ENCODE peak calls at places on chromosome 12, in nine cellular contexts. V is MM.1S, P is GM23248, J is IMR-90, F is Karpas-422, C is A549, N is GM12878, D is hepatocyte, W is OCI-LY7. Y is an unnamed sample.

GRCh38 chr12:42446761-42447160 is 120.8 kb downstream of the PPHLN1 start:
- DNase-seq in N (no peak), D (no peak), J (no peak), F (peak), C (no peak), P (no peak), W (no peak), V (no peak), Y (peak)

GRCh38 chr12:116718578-116719454 is 19.1 kb downstream of the SPRING1 start:
- DNase-seq in W (no peak), P (peak), J (peak), C (no peak), V (no peak), N (no peak), D (no peak), F (no peak), Y (peak)

GRCh38 chr12:122051231-122051876 is 27.2 kb upstream of the MLXIP start:
- DNase-seq in N (no peak), V (no peak), D (no peak), P (no peak), J (peak), C (no peak), W (no peak), F (no peak), Y (no peak)

GRCh38 chr12:76199808-76200207 is 115.3 kb upstream of the NAP1L1 start:
- DNase-seq in F (no peak), D (peak), C (no peak), P (peak), W (no peak), J (peak), N (no peak), V (no peak), Y (peak)

GRCh38 chr12:71840226-71840847 is 778 bp downstream of the TBC1D15 start:
- DNase-seq in D (peak), V (no peak), F (no peak), P (peak), C (peak), W (no peak), J (peak), N (no peak), Y (peak)

GRCh38 chr12:570237-570925 is 92.9 kb downstream of the NINJ2 start:
- DNase-seq in D (peak), F (no peak), V (no peak), N (no peak), W (no peak), J (peak), C (peak), P (peak), Y (peak)

GRCh38 chr12:118290130-118290529 is 82.6 kb downstream of the TAOK3 start:
- DNase-seq in V (no peak), F (no peak), P (no peak), W (no peak), D (peak), N (no peak), C (no peak), J (peak), Y (peak)

GRCh38 chr12:95790025-95790911 is at the start of gene NTN4:
- DNase-seq in W (no peak), F (no peak), V (peak), C (peak), P (peak), N (no peak), D (peak), J (peak), Y (no peak)

GRCh38 chr12:18690653-18691052 is 47.2 kb downstream of the PLCZ1 start:
- DNase-seq in J (peak), F (no peak), W (no peak), V (no peak), N (no peak), D (peak), C (peak), P (peak), Y (peak)

GRCh38 chr12:31206038-31206670 is 119.8 kb downstream of the SINHCAF start:
- DNase-seq in N (no peak), P (peak), W (no peak), J (peak), F (no peak), D (no peak), C (no peak), V (no peak), Y (peak)

GRCh38 chr12:96121271-96121711 is 72.9 kb upstream of the ELK3 start:
- DNase-seq in F (no peak), P (peak), N (peak), D (no peak), C (no peak), V (peak), J (peak), W (no peak), Y (no peak)

GRCh38 chr12:24071842-24072241 is 122.4 kb upstream of the SOX5 start:
- DNase-seq in J (no peak), F (no peak), N (no peak), C (no peak), W (no peak), P (no peak), D (no peak), V (no peak), Y (no peak)

GRCh38 chr12:111453071-111453989 is 47.6 kb downstream of the SH2B3 start:
- DNase-seq in C (no peak), V (no peak), P (no peak), N (no peak), D (no peak), F (no peak), J (no peak), W (no peak), Y (no peak)

GRCh38 chr12:130707571-130707891 is 8.6 kb downstream of the RIMBP2 start:
- DNase-seq in D (no peak), N (no peak), C (no peak), P (no peak), W (no peak), V (no peak), F (no peak), J (no peak), Y (no peak)

GRCh38 chr12:49094104-49094948 is at the start of gene DHH:
- DNase-seq in W (no peak), N (no peak), F (no peak), D (peak), V (no peak), P (peak), J (no peak), C (no peak), Y (no peak)

GRCh38 chr12:59570134-59570533 is 25.7 kb upstream of the SLC16A7 start:
- DNase-seq in P (peak), V (no peak), J (peak), W (no peak), F (no peak), N (no peak), C (no peak), D (peak), Y (peak)

GRCh38 chr12:8905546-8905945 is 8.8 kb upstream of the PHC1 start:
- DNase-seq in V (no peak), N (no peak), F (no peak), D (peak), J (no peak), P (no peak), W (no peak), C (no peak), Y (no peak)

DNA sequence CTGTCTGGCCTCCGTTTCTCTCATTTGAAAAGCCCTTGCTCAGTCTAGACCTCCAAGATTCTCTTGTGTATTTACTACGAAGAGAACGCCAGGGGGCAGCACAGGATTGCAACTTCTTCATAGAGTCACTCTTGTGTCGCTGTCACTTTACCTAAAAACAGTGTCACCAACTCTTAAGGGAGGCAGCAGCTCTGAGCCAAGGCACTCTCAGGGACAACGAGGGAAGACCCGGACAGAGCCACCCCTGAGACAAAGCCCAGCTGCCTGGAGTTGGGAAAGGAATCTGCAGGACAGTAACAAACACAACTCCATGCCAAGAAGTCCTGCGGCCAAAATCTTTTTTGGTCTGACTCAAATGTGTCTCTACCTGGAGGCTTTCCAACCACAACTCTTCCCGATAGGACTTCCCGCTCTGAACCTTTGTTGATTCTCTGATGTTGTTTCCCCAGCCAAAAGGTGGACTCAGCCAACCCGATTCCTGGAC is 9.6 kb upstream of the RPAP3 start:
- DNase-seq in C (peak), J (peak), W (peak), N (no peak), D (peak), V (peak), F (peak), P (peak), Y (peak)
- H3K27ac ChIP-seq in C (no peak), J (no peak), W (no peak), N (no peak), D (no peak), V (no peak), F (no peak), P (no peak), Y (no peak)

GRCh38 chr12:32679910-32680217 is 763 bp downstream of the DNM1L start:
- DNase-seq in V (no peak), W (no peak), J (no peak), F (no peak), C (no peak), P (no peak), D (no peak), N (no peak), Y (no peak)

GRCh38 chr12:32679091-32679909 is at the start of gene DNM1L:
- DNase-seq in N (peak), J (peak), V (peak), P (peak), C (peak), F (peak), W (peak), D (peak), Y (peak)

GRCh38 chr12:32680787-32681186 is 1.7 kb downstream of the DNM1L start:
- DNase-seq in V (no peak), D (no peak), W (no peak), J (no peak), F (no peak), C (no peak), P (no peak), N (no peak), Y (no peak)

GRCh38 chr12:32686340-32686739 is 7.2 kb downstream of the DNM1L start:
- DNase-seq in W (no peak), N (no peak), P (no peak), V (no peak), C (no peak), J (no peak), D (no peak), F (peak), Y (no peak)

GRCh38 chr12:32681272-32681671 is 2.2 kb downstream of the DNM1L start:
- DNase-seq in P (no peak), W (no peak), C (no peak), N (no peak), J (no peak), V (no peak), F (no peak), D (no peak), Y (no peak)
- H3K4me3 ChIP-seq in P (peak), W (peak), C (peak), N (peak), J (no peak), V (no peak), F (peak), D (no peak), Y (no peak)

GRCh38 chr12:2930865-2931264 is 28.3 kb upstream of the TEAD4 start:
- DNase-seq in V (no peak), C (no peak), W (no peak), P (no peak), D (no peak), J (no peak), N (no peak), F (no peak), Y (no peak)

GRCh38 chr12:2922329-2922728 is 31.6 kb downstream of the TULP3 start:
- DNase-seq in W (no peak), N (no peak), C (no peak), P (peak), F (no peak), D (no peak), J (peak), V (no peak), Y (peak)

GRCh38 chr12:2924019-2924418 is 33.3 kb downstream of the TULP3 start:
- DNase-seq in N (no peak), F (no peak), P (peak), J (peak), D (no peak), W (no peak), C (no peak), V (no peak), Y (peak)

GRCh38 chr12:2925322-2925995 is 33.7 kb upstream of the TEAD4 start:
- DNase-seq in N (no peak), C (no peak), V (no peak), P (peak), W (no peak), F (no peak), D (no peak), J (peak), Y (no peak)
- H3K4me2 ChIP-seq in N (no peak), C (no peak), V (no peak), P (peak), W (no peak), F (no peak), D (no peak), J (peak), Y (peak)

DNA sequence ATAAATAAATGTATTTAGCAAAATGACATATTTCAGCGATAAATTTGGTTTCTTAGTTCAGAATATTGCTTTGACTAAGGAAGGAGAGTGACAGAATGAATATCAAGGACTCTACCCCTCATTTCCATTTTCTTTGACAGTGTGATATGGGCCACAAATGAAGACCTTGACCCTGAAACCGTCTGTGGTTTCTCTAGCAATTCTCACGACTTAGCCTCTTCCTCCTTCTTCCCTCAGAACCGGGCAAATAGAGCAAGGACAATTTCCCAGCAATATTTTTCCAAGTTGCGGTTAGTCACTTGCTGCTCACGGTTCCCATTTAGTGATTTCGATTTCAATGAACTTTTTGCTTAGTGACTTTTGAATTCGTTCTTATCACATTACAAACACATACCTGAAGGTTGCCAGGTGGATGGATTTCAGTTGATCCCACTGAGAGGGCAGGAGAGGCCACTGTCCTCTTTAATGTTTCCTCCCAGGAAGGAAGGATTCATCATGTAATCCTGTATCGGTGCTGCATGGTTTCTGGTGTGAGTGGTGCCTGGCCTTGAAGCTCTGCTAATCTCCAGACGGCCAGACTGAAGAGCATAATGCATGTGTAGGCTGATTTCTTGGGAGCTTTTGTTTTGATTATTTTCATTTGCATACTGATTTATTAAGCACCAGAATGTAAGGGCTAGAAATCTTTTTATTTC is 77.6 kb downstream of the CHST11 start:
- DNase-seq in W (no peak), P (no peak), J (no peak), F (no peak), N (no peak), D (no peak), C (no peak), V (no peak), Y (no peak)
- H3K27ac ChIP-seq in W (no peak), P (no peak), J (no peak), F (no peak), N (no peak), D (peak), C (no peak), V (no peak), Y (no peak)

GRCh38 chr12:124277394-124278222 is 17.3 kb upstream of the RFLNA start:
- DNase-seq in C (no peak), W (no peak), V (peak), J (no peak), P (no peak), N (no peak), F (no peak), D (no peak), Y (no peak)
- H3K4me3 ChIP-seq in C (no peak), W (no peak), V (peak), J (no peak), P (no peak), N (no peak), F (no peak), D (no peak), Y (no peak)

DNA sequence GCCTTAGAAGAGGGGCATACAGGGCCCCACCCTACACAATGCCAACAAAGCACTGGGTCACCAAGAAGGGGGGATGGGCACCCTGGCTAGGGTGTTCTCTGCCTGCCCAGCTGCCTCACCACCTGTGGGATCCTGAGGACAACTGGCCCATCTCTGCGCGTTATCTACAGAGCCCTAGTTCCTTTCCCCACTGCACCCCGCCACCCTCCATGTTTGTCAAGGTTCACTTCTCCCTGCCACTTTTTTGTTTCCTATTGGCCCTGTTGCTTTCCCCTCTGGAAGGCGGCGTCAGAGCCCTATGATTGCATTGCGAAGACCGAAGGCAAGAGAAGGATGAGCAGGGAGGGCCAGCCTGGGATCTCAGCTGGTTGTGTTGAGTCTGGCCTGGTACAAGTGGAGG is 1.6 kb downstream of the SLC48A1 start:
- DNase-seq in J (no peak), V (no peak), F (no peak), P (no peak), N (no peak), C (no peak), D (no peak), W (no peak), Y (no peak)
- H3K4me2 ChIP-seq in J (no peak), V (peak), F (peak), P (no peak), N (no peak), C (peak), D (no peak), W (no peak), Y (no peak)

DNA sequence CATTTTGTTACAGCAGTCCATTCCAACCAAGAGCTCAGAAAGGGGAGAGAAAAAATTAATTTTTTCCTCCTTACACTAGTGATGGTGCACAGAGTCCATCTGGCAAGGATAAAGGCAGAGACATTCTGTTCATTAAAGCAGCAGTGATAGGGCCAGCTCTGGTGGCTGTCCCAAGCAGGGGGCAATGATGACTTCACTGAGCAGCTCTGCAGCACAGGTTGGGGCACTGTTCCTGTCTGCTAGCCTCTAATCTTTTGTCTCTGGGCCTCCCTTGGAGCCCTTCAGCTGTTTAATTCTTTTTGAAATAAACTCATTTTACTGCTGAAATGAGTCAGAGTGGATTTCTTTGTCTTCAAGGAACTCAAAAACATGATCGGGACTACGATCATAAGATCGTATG is 200.9 kb upstream of the PLXNC1 start:
- DNase-seq in J (no peak), D (no peak), W (no peak), C (no peak), V (no peak), N (no peak), F (no peak), P (no peak), Y (no peak)
- H3K27ac ChIP-seq in J (no peak), D (no peak), W (no peak), C (no peak), V (no peak), N (no peak), F (no peak), P (no peak), Y (no peak)

GRCh38 chr12:108852674-108853073 is 4.7 kb downstream of the SSH1 start:
- DNase-seq in F (peak), W (no peak), N (no peak), C (no peak), D (no peak), P (no peak), V (no peak), J (peak), Y (peak)
- H3K4me3 ChIP-seq in F (no peak), W (no peak), N (no peak), C (peak), D (no peak), P (no peak), V (no peak), J (no peak), Y (peak)

Y was measured in astrocyte.